ENCODE peak calls at places on chromosomes 16 and 17, in ten cellular contexts. E is astrocyte of the cerebellum; R is iPS DF 6.9; T is stimulated activated CD8-positive, alpha-beta memory T cell treated with anti-CD3 and anti-CD28 coated beads, Interleukin-12 subunit alpha, Interleukin-12 subunit beta, amount 100 ng/mL, for 4 hours; J is ovary; F is kidney tubule cell; Q is neuronal stem cell; I is PC-3; C is NCI-H1092; H is neural crest cell. P is an unnamed sample.

GRCh38 chr17:43352579-43352978 is 46.2 kb upstream of the ARL4D start:
- DNase-seq in E (no peak), R (no peak), T (no peak), J (no peak), F (no peak), Q (no peak), I (no peak), C (no peak), H (no peak), P (no peak)

GRCh38 chr17:19663097-19663496 is 14.5 kb downstream of the ALDH3A2 start:
- DNase-seq in E (no peak), R (no peak), T (no peak), J (no peak), F (no peak), Q (no peak), I (no peak), C (no peak), H (no peak), P (no peak)

GRCh38 chr16:4909825-4910224 is 27.1 kb downstream of the PPL start:
- DNase-seq in E (no peak), R (no peak), T (no peak), J (no peak), F (no peak), Q (no peak), I (peak; percentile 18), C (no peak), H (no peak), P (no peak)

GRCh38 chr17:12673788-12674187 is 8.1 kb downstream of the MYOCD start:
- DNase-seq in E (no peak), R (no peak), T (no peak), J (no peak), F (no peak), Q (no peak), I (no peak), C (no peak), H (no peak), P (no peak)

GRCh38 chr17:17635126-17635525 is 43.6 kb upstream of the PEMT start:
- DNase-seq in E (no peak), R (no peak), T (no peak), J (no peak), F (no peak), Q (no peak), I (no peak), C (no peak), H (no peak), P (no peak)

GRCh38 chr17:75238684-75239191 is 22.7 kb downstream of the GGA3 start:
- DNase-seq in E (peak; percentile 33), R (peak; percentile 57), T (peak; percentile 35), J (peak; percentile 71), F (peak; percentile 74), Q (peak; percentile 44), I (peak; percentile 77), C (peak; percentile 11), H (peak; percentile 50), P (peak; percentile 44)

GRCh38 chr16:88306860-88307545 is 75.8 kb upstream of the ZNF469 start:
- DNase-seq in E (peak; percentile 92), R (no peak), T (no peak), J (no peak), F (peak; percentile 67), Q (no peak), I (no peak), C (no peak), H (no peak), P (no peak)

GRCh38 chr17:65115721-65116312 is 21.4 kb upstream of the RGS9 start:
- DNase-seq in E (no peak), R (no peak), T (no peak), J (no peak), F (no peak), Q (no peak), I (no peak), C (no peak), H (no peak), P (no peak)

GRCh38 chr17:30570596-30571265 is 93.5 kb downstream of the GOSR1 start:
- DNase-seq in E (no peak), R (no peak), T (no peak), J (no peak), F (no peak), Q (no peak), I (no peak), C (no peak), H (no peak), P (no peak)

GRCh38 chr17:6714315-6714874 is 1.2 kb upstream of the SLC13A5 start:
- DNase-seq in E (no peak), R (no peak), T (no peak), J (no peak), F (no peak), Q (no peak), I (no peak), C (no peak), H (no peak), P (no peak)

GRCh38 chr17:82242977-82243647 is 14.3 kb downstream of the SLC16A3 start:
- DNase-seq in E (peak; percentile 71), R (no peak), T (no peak), J (peak; percentile 96), F (peak; percentile 75), Q (no peak), I (peak; percentile 54), C (no peak), H (no peak), P (no peak)

GRCh38 chr17:42313773-42314566 is 25.7 kb downstream of the STAT5A start:
- DNase-seq in E (no peak), R (no peak), T (no peak), J (no peak), F (peak; percentile 43), Q (no peak), I (no peak), C (no peak), H (no peak), P (no peak)

GRCh38 chr17:46878055-46878454 is 26.7 kb downstream of the WNT9B start:
- DNase-seq in E (no peak), R (no peak), T (no peak), J (no peak), F (no peak), Q (no peak), I (no peak), C (no peak), H (no peak), P (no peak)

GRCh38 chr16:1093284-1094123 is 2.5 kb downstream of the C1QTNF8 start:
- DNase-seq in E (no peak), R (no peak), T (no peak), J (no peak), F (no peak), Q (no peak), I (no peak), C (no peak), H (no peak), P (no peak)

GRCh38 chr17:56148333-56148732 is 4.9 kb upstream of the ANKFN1 start:
- DNase-seq in E (no peak), R (no peak), T (no peak), J (no peak), F (no peak), Q (no peak), I (no peak), C (no peak), H (no peak), P (no peak)

GRCh38 chr17:49572226-49572625 is 3.4 kb upstream of the NXPH3 start:
- DNase-seq in E (no peak), R (no peak), T (no peak), J (peak; percentile 4), F (no peak), Q (no peak), I (no peak), C (no peak), H (no peak), P (no peak)

GRCh38 chr17:62724398-62725146 is 83.5 kb downstream of the MARCHF10 start:
- DNase-seq in E (no peak), R (no peak), T (peak; percentile 63), J (no peak), F (peak; percentile 70), Q (no peak), I (peak; percentile 23), C (no peak), H (no peak), P (no peak)

GRCh38 chr17:36856169-36856568 is 81.1 kb upstream of the LHX1 start:
- DNase-seq in E (no peak), R (no peak), T (no peak), J (no peak), F (peak; percentile 44), Q (no peak), I (peak; percentile 26), C (no peak), H (no peak), P (no peak)

GRCh38 chr17:43809121-43809520 is 23.8 kb downstream of the MPP3 start:
- DNase-seq in E (no peak), R (no peak), T (no peak), J (no peak), F (no peak), Q (no peak), I (no peak), C (no peak), H (no peak), P (no peak)

GRCh38 chr17:80861892-80862291 is 129.7 kb upstream of the CHMP6 start:
- DNase-seq in E (no peak), R (no peak), T (no peak), J (no peak), F (peak; percentile 58), Q (no peak), I (no peak), C (no peak), H (peak; percentile 30), P (peak; percentile 80)

GRCh38 chr16:4350787-4351659 is at the start of gene PAM16:
- DNase-seq in E (peak; percentile 83), R (peak; percentile 94), T (peak; percentile 98), J (peak; percentile 99), F (peak; percentile 95), Q (peak; percentile 97), I (peak; percentile 90), C (peak; percentile 96), H (peak; percentile 100), P (peak; percentile 81)

GRCh38 chr17:66711936-66712335 is 123.0 kb upstream of the CACNG5 start:
- DNase-seq in E (no peak), R (no peak), T (no peak), J (no peak), F (peak; percentile 65), Q (no peak), I (peak; percentile 86), C (no peak), H (no peak), P (no peak)

GRCh38 chr17:39626671-39627169 is at the start of gene PPP1R1B:
- DNase-seq in E (no peak), R (no peak), T (no peak), J (no peak), F (no peak), Q (no peak), I (no peak), C (no peak), H (no peak), P (no peak)

GRCh38 chr17:7235693-7236665 is 1.7 kb upstream of the DVL2 start:
- DNase-seq in E (no peak), R (no peak), T (no peak), J (no peak), F (peak; percentile 51), Q (no peak), I (peak; percentile 52), C (no peak), H (no peak), P (no peak)

GRCh38 chr16:66741131-66741900 is 10.1 kb downstream of the DYNC1LI2 start:
- DNase-seq in E (peak; percentile 87), R (no peak), T (no peak), J (peak; percentile 85), F (peak; percentile 93), Q (no peak), I (peak; percentile 74), C (peak; percentile 2), H (peak; percentile 50), P (no peak)

GRCh38 chr17:12744298-12744697 is 45.0 kb upstream of the ARHGAP44 start:
- DNase-seq in E (no peak), R (no peak), T (no peak), J (no peak), F (peak; percentile 81), Q (no peak), I (no peak), C (no peak), H (no peak), P (no peak)

GRCh38 chr17:2171725-2172446 is 117.0 kb downstream of the HIC1 start:
- DNase-seq in E (peak; percentile 94), R (no peak), T (no peak), J (peak; percentile 87), F (peak; percentile 24), Q (no peak), I (peak; percentile 40), C (peak; percentile 68), H (no peak), P (no peak)

GRCh38 chr17:7835818-7836595 is 2.0 kb downstream of the KDM6B start:
- DNase-seq in E (no peak), R (no peak), T (no peak), J (peak; percentile 95), F (peak; percentile 66), Q (no peak), I (peak; percentile 34), C (no peak), H (peak; percentile 50), P (no peak)